ENCODE peak calls at places on chromosome 12, in eight cellular contexts. O is vagina; M is prostate gland; W is mesendoderm; Z is suprapubic skin; F is astrocyte; Y is GM23248; P is CD8-positive, alpha-beta T cell. V is an unnamed sample. For H3K27me3, the result is how much of the 10 kb centered on the place peaks cover.

GRCh38 chr12:32217354-32218310 is 111.0 kb downstream of the BICD1 start:
- DNase-seq in O (no peak), M (no peak), W (no peak), Z (no peak), F (peak), Y (peak), P (no peak), V (peak)

GRCh38 chr12:72560370-72560769 is 288.2 kb downstream of the TRHDE start:
- DNase-seq in O (no peak), M (no peak), W (peak), Z (no peak), F (no peak), Y (no peak), P (no peak), V (peak)

GRCh38 chr12:127025545-127025944 is 1241.4 kb upstream of the TMEM132C start:
- DNase-seq in O (no peak), M (no peak), W (no peak), Z (no peak), F (no peak), Y (peak), P (no peak), V (no peak)

GRCh38 chr12:55681142-55682077 is 26.3 kb downstream of the ITGA7 start:
- DNase-seq in O (no peak), M (no peak), W (peak), Z (no peak), F (peak), Y (peak), P (no peak), V (peak)

GRCh38 chr12:115661103-115661502 is 616.4 kb downstream of the MED13L start:
- DNase-seq in O (no peak), M (peak), W (no peak), Z (no peak), F (no peak), Y (peak), P (no peak), V (peak)

GRCh38 chr12:88057994-88058718 is 29.0 kb upstream of the C12orf50 start:
- DNase-seq in O (no peak), M (no peak), W (no peak), Z (no peak), F (no peak), Y (peak), P (no peak), V (no peak)

GRCh38 chr12:12442548-12443071 is 85.7 kb downstream of the BORCS5 start:
- DNase-seq in O (no peak), M (no peak), W (no peak), Z (no peak), F (peak), Y (peak), P (no peak), V (no peak)

GRCh38 chr12:109523071-109523470 is 45.6 kb downstream of the UBE3B start:
- DNase-seq in O (no peak), M (no peak), W (no peak), Z (no peak), F (no peak), Y (no peak), P (no peak), V (no peak)

GRCh38 chr12:3882896-3883564 is 9.8 kb upstream of the PARP11 start:
- DNase-seq in O (no peak), M (no peak), W (peak), Z (no peak), F (no peak), Y (peak), P (no peak), V (no peak)

GRCh38 chr12:132363661-132364347 is 34.4 kb upstream of the GALNT9 start:
- DNase-seq in O (no peak), M (no peak), W (no peak), Z (peak), F (no peak), Y (no peak), P (no peak), V (no peak)

GRCh38 chr12:123808167-123808566 is 46.1 kb downstream of the DNAH10 start:
- DNase-seq in O (no peak), M (no peak), W (peak), Z (no peak), F (no peak), Y (peak), P (no peak), V (no peak)

GRCh38 chr12:67068773-67069450 is 200.2 kb upstream of the CAND1 start:
- DNase-seq in O (no peak), M (peak), W (peak), Z (no peak), F (peak), Y (peak), P (peak), V (peak)

GRCh38 chr12:26845057-26845666 is 12.2 kb upstream of the ITPR2 start:
- DNase-seq in O (no peak), M (no peak), W (peak), Z (no peak), F (no peak), Y (peak), P (no peak), V (peak)

DNA sequence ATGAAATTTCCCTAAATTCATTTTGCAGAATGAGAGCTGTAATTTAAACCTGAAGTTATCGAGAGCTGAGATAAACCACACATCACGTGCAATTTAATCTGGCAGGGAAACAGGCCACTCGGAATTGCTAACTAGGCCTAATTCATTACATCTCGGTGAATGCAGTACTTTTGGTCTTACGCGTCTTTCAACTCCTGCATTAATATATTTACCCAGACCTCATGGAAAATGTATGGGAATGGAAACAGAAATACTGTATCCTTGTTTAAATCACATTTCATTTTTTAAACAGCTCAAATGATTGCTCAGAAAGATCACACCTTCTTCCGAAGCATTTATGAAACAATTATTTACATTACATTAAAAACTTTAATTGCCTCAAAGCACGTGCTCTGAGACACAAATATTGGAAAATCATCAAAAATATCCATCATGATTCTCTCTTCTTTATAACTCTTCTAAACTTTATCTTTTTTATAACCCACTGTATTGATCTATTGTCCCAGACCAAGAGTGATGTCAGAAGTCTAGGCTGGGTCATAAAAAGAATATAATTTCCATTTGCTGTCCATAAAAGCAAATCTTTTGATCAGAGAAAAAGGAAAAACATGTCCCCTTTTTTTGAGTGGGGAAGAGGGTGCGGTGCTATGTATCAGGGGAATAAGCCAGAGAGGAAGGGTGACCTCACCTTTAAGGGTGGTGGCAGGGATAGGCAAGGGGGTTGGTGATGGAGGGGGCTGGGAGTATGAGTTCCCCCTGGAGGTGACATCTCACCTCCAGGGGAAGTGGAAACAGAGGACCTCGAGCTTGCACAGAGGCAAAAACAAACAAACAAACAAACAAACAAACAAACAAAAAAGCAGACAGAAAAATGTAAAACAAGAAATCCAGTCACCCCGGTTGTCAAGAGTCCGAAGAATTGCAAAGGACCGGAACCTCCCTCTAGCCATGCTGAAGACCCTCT is 111.9 kb upstream of the MYL2 start:
- DNase-seq in O (no peak), M (no peak), W (no peak), Z (no peak), F (no peak), Y (no peak), P (no peak), V (no peak)
- H3K27me3 ChIP-seq in O (under half), M (under half), W (under half), Z (half or more), F (half or more), Y (half or more), P (under half), V (half or more)

GRCh38 chr12:28226705-28227104 is 36.4 kb downstream of the CCDC91 start:
- DNase-seq in O (no peak), M (no peak), W (no peak), Z (no peak), F (no peak), Y (no peak), P (no peak), V (no peak)

GRCh38 chr12:28235017-28235416 is 44.8 kb downstream of the CCDC91 start:
- DNase-seq in O (no peak), M (no peak), W (no peak), Z (no peak), F (no peak), Y (no peak), P (no peak), V (no peak)

GRCh38 chr12:28235985-28236384 is 45.7 kb downstream of the CCDC91 start:
- DNase-seq in O (no peak), M (no peak), W (no peak), Z (no peak), F (no peak), Y (no peak), P (no peak), V (no peak)

GRCh38 chr12:28232212-28232928 is 42.1 kb downstream of the CCDC91 start:
- DNase-seq in O (no peak), M (no peak), W (no peak), Z (no peak), F (no peak), Y (no peak), P (no peak), V (no peak)

DNA sequence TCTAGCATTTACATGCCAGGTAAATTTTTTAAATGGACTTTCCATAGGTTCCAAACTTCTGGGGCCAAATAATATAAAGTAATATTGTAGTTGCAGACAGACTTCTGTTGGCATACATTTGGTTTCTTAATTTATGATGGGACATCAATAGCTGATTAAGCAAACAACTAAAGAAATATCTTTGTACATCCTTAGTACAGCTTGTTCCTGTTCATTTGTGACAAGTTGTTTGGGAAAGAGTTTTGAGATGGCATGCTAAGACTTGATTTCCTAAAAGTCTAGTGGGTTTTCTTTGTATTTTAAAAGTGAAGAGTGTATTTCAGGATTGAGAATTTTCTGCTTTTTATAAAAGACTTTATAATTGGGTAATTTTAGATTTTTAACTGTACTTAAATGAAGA is 41.0 kb downstream of the CCDC91 start:
- DNase-seq in O (no peak), M (no peak), W (no peak), Z (no peak), F (no peak), Y (no peak), P (no peak), V (no peak)
- H3K4me3 ChIP-seq in O (no peak), M (no peak), W (no peak), Z (no peak), F (no peak), Y (no peak), P (no peak), V (no peak)

GRCh38 chr12:128026696-128027574 is 240.0 kb upstream of the TMEM132C start:
- DNase-seq in O (no peak), M (no peak), W (no peak), Z (no peak), F (no peak), Y (no peak), P (no peak), V (peak)
- H3K27me3 ChIP-seq in O (under half), M (under half), W (under half), Z (under half), F (under half), Y (under half), P (under half), V (under half)

DNA sequence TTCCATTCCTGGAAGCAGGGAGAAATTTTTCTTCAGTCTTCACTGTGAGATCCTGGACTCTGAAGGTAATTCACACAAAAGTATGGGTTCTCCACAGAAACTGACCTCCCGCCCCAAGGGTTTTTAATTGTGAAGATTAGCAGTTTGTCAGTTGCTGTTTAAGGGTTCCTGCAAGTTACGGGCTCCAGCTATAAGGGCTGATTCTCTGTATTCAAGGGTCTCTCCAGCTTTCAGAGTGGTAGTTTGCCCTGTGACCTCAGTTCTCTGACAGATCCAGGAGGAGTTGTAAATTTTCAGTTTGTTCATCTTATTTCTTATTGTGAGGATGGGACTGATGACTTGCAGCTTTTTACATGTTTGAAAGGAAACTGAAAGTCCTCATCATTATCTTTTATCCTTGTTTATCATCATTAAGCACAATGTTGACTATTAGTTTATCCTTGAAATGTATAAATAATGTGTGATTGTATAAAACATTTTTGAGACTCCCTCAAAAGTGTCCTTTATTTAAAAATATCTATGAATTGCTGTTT is 110.9 kb downstream of the SCAF11 start:
- DNase-seq in O (no peak), M (no peak), W (no peak), Z (no peak), F (no peak), Y (no peak), P (no peak), V (no peak)
- H3K4me3 ChIP-seq in O (no peak), M (no peak), W (no peak), Z (no peak), F (no peak), Y (no peak), P (no peak), V (no peak)

DNA sequence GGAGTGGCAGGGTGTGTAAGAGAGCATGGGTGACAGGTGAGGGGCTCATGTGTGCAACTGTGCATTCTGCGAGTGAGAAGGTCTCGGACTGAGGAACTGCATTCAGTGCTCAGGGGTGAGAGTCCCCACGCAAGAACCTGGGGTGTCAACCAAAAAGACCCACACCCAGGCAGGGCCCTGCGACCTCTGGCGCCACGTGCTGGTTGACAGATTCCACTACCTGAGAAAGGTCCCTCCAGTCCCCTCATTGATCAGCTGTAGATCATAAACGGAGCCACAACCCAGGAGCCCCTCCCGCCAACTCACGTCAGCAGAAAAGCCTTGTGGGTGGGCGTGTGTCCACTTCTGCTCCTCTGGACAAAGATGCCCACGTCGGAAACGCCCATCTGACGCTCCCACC is 98.7 kb downstream of the ASCL4 start:
- DNase-seq in O (no peak), M (no peak), W (peak), Z (no peak), F (no peak), Y (no peak), P (no peak), V (no peak)
- H3K27me3 ChIP-seq in O (under half), M (under half), W (under half), Z (under half), F (under half), Y (under half), P (under half), V (under half)

GRCh38 chr12:6773662-6774351 is 1.5 kb downstream of the LAG3 start:
- DNase-seq in O (no peak), M (no peak), W (no peak), Z (no peak), F (no peak), Y (no peak), P (no peak), V (no peak)

GRCh38 chr12:6772729-6773661 is 675 bp downstream of the LAG3 start:
- DNase-seq in O (no peak), M (no peak), W (no peak), Z (no peak), F (no peak), Y (no peak), P (no peak), V (no peak)

GRCh38 chr12:6771091-6771495 is 1.2 kb upstream of the LAG3 start:
- DNase-seq in O (no peak), M (no peak), W (no peak), Z (no peak), F (no peak), Y (no peak), P (no peak), V (no peak)

GRCh38 chr12:6771509-6772330 is 600 bp upstream of the LAG3 start:
- DNase-seq in O (no peak), M (no peak), W (no peak), Z (no peak), F (no peak), Y (no peak), P (no peak), V (no peak)

GRCh38 chr12:6772331-6772695 is at the start of gene LAG3:
- DNase-seq in O (no peak), M (no peak), W (no peak), Z (no peak), F (no peak), Y (no peak), P (peak), V (no peak)
- H3K4me3 ChIP-seq in O (peak), M (no peak), W (no peak), Z (peak), F (no peak), Y (no peak), P (peak), V (no peak)

GRCh38 chr12:5910790-5911548 is 34.1 kb downstream of the ANO2 start:
- DNase-seq in O (peak), M (no peak), W (no peak), Z (no peak), F (no peak), Y (no peak), P (no peak), V (no peak)

GRCh38 chr12:5909560-5909959 is 35.5 kb downstream of the ANO2 start:
- DNase-seq in O (peak), M (no peak), W (no peak), Z (no peak), F (no peak), Y (no peak), P (no peak), V (no peak)

GRCh38 chr12:5905757-5906156 is 39.3 kb downstream of the ANO2 start:
- DNase-seq in O (peak), M (no peak), W (no peak), Z (no peak), F (no peak), Y (no peak), P (no peak), V (no peak)

GRCh38 chr12:5907812-5908211 is 37.2 kb downstream of the ANO2 start:
- DNase-seq in O (peak), M (no peak), W (no peak), Z (no peak), F (no peak), Y (no peak), P (no peak), V (no peak)

DNA sequence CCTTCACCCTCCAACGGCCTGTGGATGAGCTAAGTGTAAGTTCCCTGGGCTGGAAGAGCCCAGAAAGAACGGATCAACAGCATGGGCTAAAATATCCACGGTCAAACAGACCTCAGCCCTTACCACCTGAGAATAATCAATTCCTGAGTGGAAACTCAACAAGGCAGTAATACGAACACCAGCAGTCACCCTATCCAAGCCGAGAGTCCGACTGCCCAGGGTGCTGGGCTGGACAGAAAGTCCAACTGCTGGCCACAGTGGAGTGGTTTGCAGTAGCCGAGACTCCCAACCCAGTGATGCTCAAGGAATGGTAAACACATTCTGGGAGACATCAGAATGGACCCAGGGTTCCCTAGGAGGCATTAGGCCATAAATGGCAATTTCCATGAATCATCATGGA is 36.8 kb downstream of the ANO2 start:
- DNase-seq in O (peak), M (no peak), W (no peak), Z (no peak), F (no peak), Y (no peak), P (no peak), V (no peak)
- H3K27me3 ChIP-seq in O (under half), M (under half), W (under half), Z (under half), F (under half), Y (under half), P (under half), V (under half)